ENCODE peak calls at places on chromosomes 5 and 9, in seven cellular contexts. E is H1, K is GM12878, M is HCT116, Z is SK-N-SH, O is HepG2, B is K562. R is an unnamed sample.

GRCh38 chr5:118548761-118549160 is 439.6 kb downstream of the DTWD2 start:
- DNase-seq in E (no peak), K (no peak), M (no peak), Z (no peak), O (peak), B (no peak), R (no peak)

GRCh38 chr5:141094481-141095262 is at the start of gene PCDHB2:
- DNase-seq in E (peak), K (no peak), M (no peak), Z (peak), O (peak), B (peak), R (peak)

GRCh38 chr5:9924614-9925013 is 294.5 kb upstream of the TAS2R1 start:
- DNase-seq in E (no peak), K (peak), M (peak), Z (no peak), O (no peak), B (no peak), R (peak)

GRCh38 chr5:120582635-120583034 is 118.5 kb downstream of the PRR16 start:
- DNase-seq in E (no peak), K (no peak), M (no peak), Z (no peak), O (no peak), B (no peak), R (no peak)

GRCh38 chr9:125472926-125473701 is 211.5 kb downstream of the GAPVD1 start:
- DNase-seq in E (no peak), K (no peak), M (no peak), Z (peak), O (peak), B (peak), R (no peak)

GRCh38 chr5:97102010-97102470 is 40.4 kb downstream of the LIX1 start:
- DNase-seq in E (peak), K (no peak), M (no peak), Z (no peak), O (no peak), B (no peak), R (no peak)

GRCh38 chr9:88725300-88726024 is 190.5 kb downstream of the NXNL2 start:
- DNase-seq in E (no peak), K (no peak), M (no peak), Z (no peak), O (no peak), B (no peak), R (no peak)

GRCh38 chr5:179413711-179414458 is 68.6 kb upstream of the ADAMTS2 start:
- DNase-seq in E (peak), K (no peak), M (no peak), Z (peak), O (no peak), B (no peak), R (no peak)

GRCh38 chr9:15606667-15607472 is 54.0 kb downstream of the CCDC171 start:
- DNase-seq in E (no peak), K (no peak), M (peak), Z (peak), O (peak), B (peak), R (no peak)

GRCh38 chr9:131845286-131846011 is 105.6 kb upstream of the RAPGEF1 start:
- DNase-seq in E (no peak), K (no peak), M (no peak), Z (no peak), O (no peak), B (no peak), R (peak)

GRCh38 chr5:107736608-107737007 is 65.9 kb upstream of the EFNA5 start:
- DNase-seq in E (no peak), K (no peak), M (no peak), Z (no peak), O (no peak), B (no peak), R (no peak)

GRCh38 chr5:14946813-14947640 is 75.4 kb upstream of the ANKH start:
- DNase-seq in E (no peak), K (peak), M (peak), Z (peak), O (peak), B (peak), R (peak)

GRCh38 chr5:58724992-58725391 is 142.1 kb downstream of the RAB3C start:
- DNase-seq in E (no peak), K (no peak), M (no peak), Z (no peak), O (no peak), B (no peak), R (no peak)

GRCh38 chr5:150595466-150596031 is 44.9 kb upstream of the SYNPO start:
- DNase-seq in E (no peak), K (no peak), M (no peak), Z (no peak), O (no peak), B (peak), R (no peak)

GRCh38 chr5:177112589-177113220 is 20.9 kb upstream of the NSD1 start:
- DNase-seq in E (no peak), K (no peak), M (no peak), Z (no peak), O (no peak), B (no peak), R (no peak)

GRCh38 chr5:125043781-125044391 is 297.4 kb upstream of the ZNF608 start:
- DNase-seq in E (no peak), K (no peak), M (peak), Z (peak), O (no peak), B (no peak), R (peak)

GRCh38 chr5:1565737-1566734 is 42.3 kb upstream of the LPCAT1 start:
- DNase-seq in E (no peak), K (no peak), M (no peak), Z (peak), O (no peak), B (no peak), R (no peak)

GRCh38 chr5:173890195-173890951 is 2.2 kb downstream of the CPEB4 start:
- DNase-seq in E (no peak), K (no peak), M (no peak), Z (peak), O (no peak), B (peak), R (no peak)

GRCh38 chr9:130192600-130192999 is 20.4 kb downstream of the NCS1 start:
- DNase-seq in E (no peak), K (no peak), M (no peak), Z (no peak), O (no peak), B (no peak), R (no peak)

GRCh38 chr9:37486616-37487544 is 1.1 kb downstream of the POLR1E start:
- DNase-seq in E (no peak), K (no peak), M (no peak), Z (peak), O (no peak), B (peak), R (no peak)

GRCh38 chr9:6686396-6686795 is 40.9 kb upstream of the GLDC start:
- DNase-seq in E (no peak), K (no peak), M (no peak), Z (no peak), O (peak), B (no peak), R (peak)

GRCh38 chr9:114282926-114283325 is 40.0 kb upstream of the ORM1 start:
- DNase-seq in E (no peak), K (no peak), M (no peak), Z (peak), O (no peak), B (no peak), R (no peak)

GRCh38 chr9:21326526-21327139 is 8.6 kb downstream of the KLHL9 start:
- DNase-seq in E (no peak), K (peak), M (no peak), Z (peak), O (peak), B (no peak), R (no peak)

GRCh38 chr9:130276121-130276520 is 10.6 kb downstream of the HMCN2 start:
- DNase-seq in E (no peak), K (no peak), M (no peak), Z (no peak), O (no peak), B (no peak), R (no peak)

GRCh38 chr5:758698-759053 is 25.9 kb downstream of the ZDHHC11B start:
- DNase-seq in E (no peak), K (no peak), M (no peak), Z (no peak), O (no peak), B (no peak), R (no peak)

GRCh38 chr9:83628540-83628939 is 5.6 kb downstream of the IDNK start:
- DNase-seq in E (no peak), K (no peak), M (no peak), Z (no peak), O (no peak), B (no peak), R (no peak)

GRCh38 chr5:85293139-85293785 is 908.6 kb upstream of the EDIL3 start:
- DNase-seq in E (no peak), K (no peak), M (no peak), Z (no peak), O (peak), B (no peak), R (no peak)

GRCh38 chr5:38734353-38734752 is 111.5 kb upstream of the OSMR start:
- DNase-seq in E (no peak), K (no peak), M (no peak), Z (no peak), O (no peak), B (no peak), R (no peak)

GRCh38 chr9:14218253-14218652 is 95.7 kb downstream of the NFIB start:
- DNase-seq in E (no peak), K (no peak), M (no peak), Z (no peak), O (no peak), B (no peak), R (peak)

GRCh38 chr9:115423646-115424045 is 305.7 kb upstream of the TNC start:
- DNase-seq in E (no peak), K (no peak), M (no peak), Z (no peak), O (no peak), B (no peak), R (no peak)

GRCh38 chr9:115425614-115426013 is 307.7 kb upstream of the TNC start:
- DNase-seq in E (no peak), K (no peak), M (no peak), Z (no peak), O (no peak), B (no peak), R (no peak)

DNA sequence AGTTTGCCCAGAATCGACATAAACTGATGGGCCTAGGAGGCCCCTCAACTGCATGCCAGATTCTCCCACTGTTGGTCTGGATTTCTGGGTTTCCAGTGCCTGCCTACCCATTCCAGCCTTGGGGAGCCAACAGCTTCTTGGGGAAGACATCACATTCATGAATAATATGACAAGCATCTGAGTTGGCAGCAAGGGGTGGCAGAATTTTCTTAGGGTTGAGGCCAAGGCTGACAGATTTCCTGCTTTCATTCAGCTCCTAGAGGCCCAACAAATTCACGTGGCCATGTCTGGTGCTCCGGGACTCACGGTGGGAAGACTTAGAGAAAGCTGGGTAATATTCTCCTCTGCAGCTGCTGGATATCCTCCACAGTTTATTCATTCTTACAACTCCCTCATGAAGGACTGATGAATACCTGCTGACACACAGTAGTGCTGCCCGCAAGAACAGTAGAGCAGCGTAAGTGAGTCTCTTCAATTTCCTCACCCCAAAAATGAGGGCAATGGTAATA is 305.0 kb upstream of the TNC start:
- DNase-seq in E (no peak), K (no peak), M (no peak), Z (no peak), O (no peak), B (no peak), R (no peak)
- TF ChIP-seq JUND in E (no peak), K (no peak), M (no peak), Z (no peak), O (no peak), B (no peak), R (no peak)

GRCh38 chr9:112864413-112864812 is 26.3 kb downstream of the SLC46A2 start:
- DNase-seq in E (no peak), K (no peak), M (no peak), Z (no peak), O (no peak), B (no peak), R (no peak)

GRCh38 chr9:112864982-112865381 is 25.7 kb downstream of the SLC46A2 start:
- DNase-seq in E (no peak), K (no peak), M (no peak), Z (no peak), O (no peak), B (no peak), R (no peak)

GRCh38 chr9:112861638-112862555 is 28.8 kb downstream of the SLC46A2 start:
- DNase-seq in E (no peak), K (no peak), M (no peak), Z (no peak), O (no peak), B (peak), R (no peak)

GRCh38 chr9:112863214-112863613 is 27.5 kb downstream of the SLC46A2 start:
- DNase-seq in E (no peak), K (no peak), M (no peak), Z (no peak), O (no peak), B (no peak), R (no peak)

GRCh38 chr9:112863781-112864180 is 26.9 kb downstream of the SLC46A2 start:
- DNase-seq in E (no peak), K (no peak), M (no peak), Z (no peak), O (no peak), B (no peak), R (no peak)
- TF ChIP-seq JUND in E (no peak), K (no peak), M (no peak), Z (no peak), O (no peak), B (no peak), R (no peak)

DNA sequence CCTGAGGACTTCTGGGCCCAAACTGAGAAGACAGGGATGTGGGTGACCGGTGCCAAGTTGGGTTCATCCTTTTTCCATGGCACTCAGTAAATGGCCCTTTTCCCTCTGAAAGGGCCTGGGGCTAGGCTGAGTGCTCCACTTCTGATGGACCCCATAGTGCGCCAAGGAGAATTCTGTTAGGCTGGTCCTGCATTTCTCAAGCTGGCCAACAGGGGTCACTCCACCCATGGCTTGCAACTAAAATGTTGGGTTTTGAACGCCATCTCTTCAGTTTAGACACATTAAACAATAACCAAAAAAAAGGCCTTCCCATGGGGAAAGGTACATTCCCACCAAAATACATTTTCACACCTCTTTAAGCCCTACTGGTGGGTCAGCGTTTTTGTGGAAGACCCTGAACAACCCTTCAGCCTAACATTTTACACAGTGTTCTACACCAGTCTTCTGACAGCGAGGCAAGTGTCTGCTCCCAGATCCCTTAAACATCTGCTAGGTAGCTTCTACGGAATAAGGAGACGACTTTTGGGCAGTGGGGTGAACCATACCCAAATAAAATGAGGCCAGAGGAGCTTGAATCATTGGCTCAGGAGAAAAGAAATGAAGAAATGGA is 27.3 kb downstream of the CNTFR start:
- DNase-seq in E (peak), K (no peak), M (no peak), Z (peak), O (no peak), B (peak), R (no peak)
- TF ChIP-seq JUND in E (no peak), K (no peak), M (no peak), Z (no peak), O (no peak), B (no peak), R (no peak)

GRCh38 chr9:5144217-5144616 is 41.2 kb downstream of the INSL6 start:
- DNase-seq in E (no peak), K (no peak), M (no peak), Z (no peak), O (no peak), B (no peak), R (no peak)

GRCh38 chr9:5140151-5140550 is 45.3 kb downstream of the INSL6 start:
- DNase-seq in E (no peak), K (no peak), M (no peak), Z (no peak), O (no peak), B (no peak), R (no peak)
- TF ChIP-seq JUND in E (no peak), K (no peak), M (no peak), Z (no peak), O (no peak), B (no peak), R (no peak)

GRCh38 chr5:168219515-168220410 is 71.7 kb upstream of the WWC1 start:
- DNase-seq in E (peak), K (peak), M (peak), Z (peak), O (peak), B (peak), R (peak)
- TF ChIP-seq JUND in E (no peak), K (no peak), M (no peak), Z (no peak), O (no peak), B (no peak), R (no peak)